ENCODE peak calls at places on chromosomes 1 and 21, in nine cellular contexts. Q is erythroblast, O is uterus, D is GM12892, F is tibial nerve, I is heart left ventricle, A is A549, X is body of pancreas, M is adrenal gland. K is an unnamed sample.

GRCh38 chr1:7561936-7562728 is 209.0 kb upstream of the VAMP3 start:
- DNase-seq in Q (no peak), I (no peak), A (no peak), D (no peak), O (no peak), M (no peak), F (no peak), X (no peak), K (no peak)

GRCh38 chr1:163796394-163796821 is 474.7 kb downstream of the NUF2 start:
- DNase-seq in F (no peak), Q (no peak), M (no peak), O (no peak), X (no peak), D (no peak), A (no peak), I (no peak), K (peak; percentile 4)

GRCh38 chr1:228850141-228851100 is 115.1 kb downstream of the RHOU start:
- DNase-seq in Q (peak; percentile 22), O (no peak), X (no peak), D (no peak), M (peak; percentile 21), I (no peak), F (no peak), A (no peak), K (no peak)

GRCh38 chr1:29890201-29890959 is 654.1 kb downstream of the PTPRU start:
- DNase-seq in Q (no peak), I (no peak), O (no peak), A (no peak), M (no peak), D (no peak), X (no peak), F (no peak), K (no peak)

GRCh38 chr1:234748066-234748465 is 138.1 kb upstream of the IRF2BP2 start:
- DNase-seq in D (no peak), O (no peak), M (no peak), X (no peak), A (no peak), I (no peak), Q (no peak), F (no peak), K (no peak)

GRCh38 chr21:36478941-36479340 is 981 bp downstream of the CLDN14 start:
- DNase-seq in A (peak; percentile 15), M (no peak), I (no peak), D (no peak), O (no peak), F (no peak), X (no peak), Q (no peak), K (no peak)

GRCh38 chr1:10730985-10731384 is 65.5 kb downstream of the CASZ1 start:
- DNase-seq in O (no peak), X (no peak), A (peak; percentile 49), F (no peak), D (no peak), I (no peak), M (no peak), Q (no peak), K (no peak)

GRCh38 chr1:224850446-224850845 is 79.0 kb upstream of the DNAH14 start:
- DNase-seq in M (no peak), O (no peak), Q (no peak), F (no peak), A (no peak), D (no peak), I (no peak), X (no peak), K (no peak)

GRCh38 chr1:229153955-229154548 is 116.9 kb upstream of the RAB4A start:
- DNase-seq in O (no peak), X (no peak), F (no peak), M (no peak), Q (no peak), D (no peak), A (no peak), I (no peak), K (no peak)

GRCh38 chr1:8562881-8563865 is 245.3 kb downstream of the SLC45A1 start:
- DNase-seq in I (no peak), D (no peak), O (no peak), X (no peak), F (no peak), Q (peak; percentile 32), A (no peak), M (no peak), K (no peak)

GRCh38 chr1:110714419-110715107 is 39.8 kb upstream of the KCNA3 start:
- DNase-seq in O (no peak), D (no peak), Q (no peak), A (no peak), M (no peak), F (no peak), X (no peak), I (no peak), K (no peak)

DNA sequence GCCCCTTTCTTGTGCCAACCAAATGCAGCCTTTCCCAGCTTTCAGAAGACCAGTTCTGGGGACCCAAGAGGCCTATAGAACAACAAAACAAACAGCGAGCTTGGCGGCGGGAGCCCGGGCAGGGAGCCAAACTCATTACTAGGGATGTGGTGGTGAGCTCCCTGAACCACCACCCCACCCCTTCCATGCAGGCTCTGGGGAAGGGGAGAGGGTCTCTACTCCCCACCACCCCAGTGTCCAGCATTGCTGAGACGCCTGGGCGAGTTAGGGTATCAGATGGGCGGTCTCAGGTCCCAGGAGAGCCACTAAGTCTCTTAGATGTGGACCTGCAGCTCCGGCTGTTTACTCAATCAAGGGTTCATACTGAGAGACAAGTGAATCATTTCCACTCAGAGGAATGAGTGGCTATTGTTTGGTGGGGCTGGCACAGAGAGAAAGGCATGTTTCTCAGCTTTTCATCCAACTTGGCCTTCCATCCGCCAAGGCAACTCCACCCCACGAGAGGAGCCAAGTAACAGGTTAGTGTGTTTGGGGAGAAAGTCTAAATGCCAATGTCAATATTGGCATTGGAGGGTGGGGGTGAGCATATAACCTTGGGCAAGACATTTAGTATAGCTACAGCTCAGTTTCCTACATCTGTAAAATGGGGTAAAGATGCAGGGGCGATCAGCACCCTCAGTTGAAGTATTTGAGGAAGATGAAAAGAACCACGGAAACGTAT is 40.9 kb downstream of the PLXNA2 start:
- DNase-seq in O (no peak), M (no peak), F (peak; percentile 44), I (peak; percentile 65), Q (no peak), X (peak; percentile 73), D (no peak), A (peak; percentile 75), K (peak; percentile 76)
- TF ChIP-seq POLR2A in O (no peak), M (no peak), F (no peak), I (no peak), Q (no peak), X (no peak), D (no peak), A (no peak), K (no peak)

GRCh38 chr1:54519709-54520108 is 28.3 kb upstream of the ACOT11 start:
- DNase-seq in I (no peak), A (peak; percentile 47), Q (peak; percentile 13), O (no peak), D (no peak), F (no peak), M (no peak), X (peak; percentile 18), K (no peak)

GRCh38 chr1:54510715-54511270 is 37.2 kb upstream of the ACOT11 start:
- DNase-seq in D (no peak), I (no peak), F (no peak), A (no peak), X (no peak), O (no peak), M (no peak), Q (no peak), K (no peak)

GRCh38 chr1:54518489-54518888 is 29.5 kb upstream of the ACOT11 start:
- DNase-seq in Q (no peak), O (no peak), D (no peak), A (no peak), X (no peak), M (no peak), I (no peak), F (no peak), K (no peak)

GRCh38 chr1:54517536-54517935 is 30.5 kb upstream of the ACOT11 start:
- DNase-seq in Q (no peak), M (no peak), D (no peak), F (no peak), A (no peak), I (no peak), O (no peak), X (no peak), K (no peak)

DNA sequence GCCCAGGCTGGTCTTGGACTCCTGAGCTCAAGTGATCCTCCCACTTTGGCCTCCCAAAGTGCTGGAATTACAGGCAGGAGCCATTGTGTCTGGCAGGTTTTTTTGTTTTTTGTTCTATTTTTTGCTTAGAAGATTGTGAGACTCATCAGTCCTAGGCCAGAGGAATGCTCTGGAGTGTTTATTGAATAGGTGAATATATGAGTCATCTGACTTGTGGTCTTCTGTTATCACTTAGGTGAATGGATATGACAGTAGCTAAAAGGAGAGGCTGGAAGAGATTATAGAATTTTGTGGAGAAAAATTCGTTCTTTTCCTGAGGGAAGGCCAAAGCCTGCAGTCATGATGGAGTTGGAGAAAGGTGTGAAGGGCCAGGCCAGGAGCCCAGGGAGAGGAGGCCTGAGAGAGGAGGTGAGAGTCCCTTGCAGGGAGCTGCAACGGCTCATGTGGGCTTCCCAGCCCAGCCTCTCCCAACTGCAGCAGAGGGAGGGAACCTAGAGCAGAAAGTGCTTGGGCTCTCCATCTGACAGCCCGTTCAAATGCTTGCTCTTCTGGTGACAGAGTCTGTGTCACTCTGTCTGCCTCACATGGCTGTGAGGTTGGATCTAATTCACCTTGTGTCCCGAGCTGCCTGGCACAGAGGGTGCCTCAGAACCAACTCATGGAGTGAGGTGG is 31.6 kb upstream of the ACOT11 start:
- DNase-seq in I (no peak), M (no peak), D (no peak), F (no peak), Q (no peak), A (no peak), O (no peak), X (no peak), K (no peak)
- TF ChIP-seq POLR2A in I (no peak), M (no peak), D (no peak), F (no peak), Q (no peak), A (no peak), O (no peak), X (no peak), K (no peak)

DNA sequence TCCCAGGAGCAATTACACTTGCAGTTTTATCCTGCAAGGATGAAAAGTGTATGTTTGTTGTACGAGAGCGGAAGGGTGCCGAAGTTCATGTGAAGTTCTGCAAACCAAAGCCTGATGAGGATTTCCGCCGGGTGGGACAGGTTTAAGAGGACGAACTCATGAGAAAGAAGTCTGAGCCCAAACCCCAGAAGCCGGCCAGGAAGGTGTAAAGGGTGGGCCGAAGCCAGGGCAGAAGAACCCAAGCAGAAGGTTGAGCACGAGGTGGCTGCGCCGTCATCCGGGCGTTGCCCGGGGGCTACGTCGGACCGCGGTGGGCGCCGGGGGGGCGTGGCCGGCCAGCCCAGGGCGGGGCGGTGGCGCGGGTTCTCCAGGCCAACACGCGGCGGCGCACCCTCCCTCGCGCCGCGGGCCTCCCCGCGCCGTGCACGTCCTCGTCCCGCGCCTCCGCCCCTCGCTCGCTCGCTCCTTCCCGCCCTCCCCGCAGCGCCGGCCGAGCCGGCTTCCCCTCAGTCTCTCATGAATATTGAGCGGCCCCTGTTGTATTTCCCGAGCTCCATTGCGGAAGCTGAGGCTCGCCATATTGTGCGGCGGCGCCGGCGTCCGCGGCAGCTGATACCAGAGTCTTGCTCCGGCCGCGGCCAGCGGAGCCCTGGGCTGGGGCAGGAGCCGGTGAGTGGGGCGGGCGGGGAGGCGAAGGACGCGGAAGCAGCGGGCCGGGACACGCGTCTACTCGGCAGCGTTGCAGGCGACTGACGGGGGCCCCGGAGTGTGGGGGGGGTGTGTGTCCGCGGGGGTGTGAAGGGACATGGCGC is at the start of gene RNF2:
- DNase-seq in O (peak; percentile 79), M (peak; percentile 88), Q (peak; percentile 91), X (peak; percentile 86), D (peak; percentile 75), F (peak; percentile 57), A (peak; percentile 57), I (peak; percentile 87), K (peak; percentile 75)
- TF ChIP-seq POLR2A in O (peak; percentile 22), M (peak; percentile 51), Q (peak; percentile 44), X (peak; percentile 70), D (no peak), F (peak; percentile 37), A (peak; percentile 34), I (no peak), K (no peak)

GRCh38 chr1:210328746-210329488 is at the start of gene HHAT:
- DNase-seq in I (peak; percentile 89), M (peak; percentile 89), D (peak; percentile 65), X (peak; percentile 82), O (peak; percentile 67), F (peak; percentile 46), Q (peak; percentile 18), A (peak; percentile 75), K (peak; percentile 74)
- TF ChIP-seq POLR2A in I (no peak), M (peak; percentile 64), D (peak; percentile 75), X (peak; percentile 70), O (no peak), F (peak; percentile 22), Q (no peak), A (peak; percentile 49), K (peak; percentile 21)